ENCODE peak calls at places on chromosomes 16 and 17, in eight cellular contexts. Q is GM18507; Y is cardiac muscle cell; J is activated CD4-positive, alpha-beta T cell treated with anti-CD3 and anti-CD28 coated beads for 4 hours; L is GM23338; B is brain microvascular endothelial cell; M is stimulated activated naive CD4-positive, alpha-beta T cell; D is effector memory CD8-positive, alpha-beta T cell. R is an unnamed sample.

GRCh38 chr16:50708373-50709060 is 15.1 kb downstream of the NOD2 start:
- DNase-seq in Q (no peak), Y (no peak), J (peak), L (no peak), B (no peak), M (no peak), D (no peak), R (no peak)

GRCh38 chr17:64202683-64203430 is 60.2 kb downstream of the TEX2 start:
- DNase-seq in Q (no peak), Y (peak), J (no peak), L (no peak), B (peak), M (no peak), D (no peak), R (peak)

GRCh38 chr17:38702900-38703741 is 2.0 kb upstream of the MLLT6 start:
- DNase-seq in Q (no peak), Y (no peak), J (peak), L (peak), B (no peak), M (no peak), D (no peak), R (no peak)

GRCh38 chr16:81321039-81321438 is 6.3 kb downstream of the GAN start:
- DNase-seq in Q (no peak), Y (no peak), J (no peak), L (no peak), B (no peak), M (no peak), D (no peak), R (no peak)

GRCh38 chr17:38605230-38605851 is 411 bp downstream of the SRCIN1 start:
- DNase-seq in Q (no peak), Y (no peak), J (no peak), L (peak), B (no peak), M (no peak), D (no peak), R (no peak)

GRCh38 chr17:38906429-38907172 is 18.8 kb upstream of the LASP1NB start:
- DNase-seq in Q (no peak), Y (no peak), J (no peak), L (no peak), B (no peak), M (no peak), D (no peak), R (no peak)

GRCh38 chr16:85687651-85688471 is 893 bp downstream of the GINS2 start:
- DNase-seq in Q (no peak), Y (no peak), J (no peak), L (peak), B (no peak), M (no peak), D (no peak), R (no peak)

GRCh38 chr17:66444001-66444400 is 141.6 kb downstream of the PRKCA start:
- DNase-seq in Q (no peak), Y (no peak), J (no peak), L (no peak), B (no peak), M (no peak), D (no peak), R (no peak)

GRCh38 chr17:41666336-41666680 is 22.4 kb upstream of the EIF1 start:
- DNase-seq in Q (no peak), Y (peak), J (peak), L (peak), B (peak), M (peak), D (no peak), R (no peak)

GRCh38 chr16:89534147-89534788 is 26.1 kb downstream of the SPG7 start:
- DNase-seq in Q (no peak), Y (peak), J (peak), L (no peak), B (no peak), M (peak), D (no peak), R (no peak)

GRCh38 chr17:77228224-77229215 is 87.8 kb downstream of the SEC14L1 start:
- DNase-seq in Q (no peak), Y (no peak), J (no peak), L (no peak), B (no peak), M (no peak), D (no peak), R (no peak)

GRCh38 chr16:65012357-65012756 is 109.5 kb downstream of the CDH11 start:
- DNase-seq in Q (no peak), Y (no peak), J (no peak), L (no peak), B (peak), M (no peak), D (no peak), R (no peak)

GRCh38 chr16:4386951-4387565 is 15.4 kb downstream of the VASN start:
- DNase-seq in Q (no peak), Y (peak), J (no peak), L (no peak), B (no peak), M (no peak), D (no peak), R (no peak)

GRCh38 chr17:77755410-77755963 is 203.0 kb upstream of the TNRC6C start:
- DNase-seq in Q (no peak), Y (no peak), J (no peak), L (no peak), B (no peak), M (no peak), D (no peak), R (no peak)

GRCh38 chr17:66416207-66416940 is 114.0 kb downstream of the PRKCA start:
- DNase-seq in Q (no peak), Y (no peak), J (no peak), L (no peak), B (no peak), M (no peak), D (no peak), R (no peak)

GRCh38 chr16:85392756-85393673 is 220.1 kb upstream of the GSE1 start:
- DNase-seq in Q (no peak), Y (no peak), J (peak), L (no peak), B (no peak), M (no peak), D (no peak), R (no peak)

GRCh38 chr16:69105501-69106361 is at the start of gene HAS3:
- DNase-seq in Q (no peak), Y (peak), J (no peak), L (peak), B (peak), M (no peak), D (no peak), R (no peak)

GRCh38 chr17:32256695-32257013 is 9.0 kb upstream of the RHBDL3 start:
- DNase-seq in Q (no peak), Y (no peak), J (no peak), L (no peak), B (no peak), M (no peak), D (no peak), R (no peak)

GRCh38 chr17:19645608-19646250 is 2.8 kb upstream of the ALDH3A2 start:
- DNase-seq in Q (no peak), Y (peak), J (peak), L (peak), B (peak), M (peak), D (peak), R (peak)

GRCh38 chr16:87263418-87264052 is 53.7 kb downstream of the C16orf95 start:
- DNase-seq in Q (no peak), Y (no peak), J (no peak), L (peak), B (no peak), M (no peak), D (no peak), R (no peak)

GRCh38 chr17:72502111-72502939 is 381.5 kb downstream of the SOX9 start:
- DNase-seq in Q (no peak), Y (peak), J (no peak), L (peak), B (peak), M (no peak), D (no peak), R (no peak)

GRCh38 chr16:27774779-27775178 is 224.8 kb downstream of the KATNIP start:
- DNase-seq in Q (no peak), Y (no peak), J (no peak), L (no peak), B (no peak), M (no peak), D (no peak), R (no peak)

GRCh38 chr17:1627219-1627986 is 1.2 kb downstream of the SLC43A2 start:
- DNase-seq in Q (no peak), Y (no peak), J (no peak), L (peak), B (no peak), M (no peak), D (no peak), R (no peak)

GRCh38 chr16:9772526-9772925 is 409.7 kb downstream of the GRIN2A start:
- DNase-seq in Q (no peak), Y (no peak), J (no peak), L (no peak), B (no peak), M (no peak), D (no peak), R (no peak)

GRCh38 chr17:74389094-74389753 is 21.9 kb downstream of the GPR142 start:
- DNase-seq in Q (no peak), Y (no peak), J (no peak), L (no peak), B (no peak), M (no peak), D (no peak), R (no peak)

GRCh38 chr17:81429813-81430510 is 34.7 kb downstream of the BAHCC1 start:
- DNase-seq in Q (no peak), Y (peak), J (no peak), L (no peak), B (no peak), M (no peak), D (no peak), R (no peak)

GRCh38 chr17:38421224-38421841 is 6.9 kb upstream of the ARHGAP23 start:
- DNase-seq in Q (no peak), Y (peak), J (no peak), L (no peak), B (no peak), M (no peak), D (no peak), R (peak)

GRCh38 chr17:79969906-79970305 is 65.8 kb downstream of the TBC1D16 start:
- DNase-seq in Q (no peak), Y (no peak), J (no peak), L (no peak), B (no peak), M (no peak), D (no peak), R (peak)

GRCh38 chr16:57166951-57167350 is 18.9 kb downstream of the PSME3IP1 start:
- DNase-seq in Q (no peak), Y (peak), J (no peak), L (no peak), B (peak), M (no peak), D (no peak), R (no peak)

R was measured in foreskin melanocyte.